ENCODE peak calls at places on chromosomes 11 and 22, in ten cellular contexts. J, Q, T, E, V, Y, C, L, H and X are unnamed samples.

GRCh38 chr22:37214431-37215025 is 2.3 kb upstream of the SSTR3 start:
- DNase-seq in Q (no peak), Y (no peak), J (no peak), V (no peak), H (no peak), E (no peak), T (no peak), C (no peak), L (no peak), X (no peak)

GRCh38 chr11:130418210-130418609 is 10.2 kb downstream of the ADAMTS8 start:
- DNase-seq in L (peak; percentile 70), J (no peak), E (no peak), C (no peak), T (no peak), Y (no peak), Q (no peak), V (no peak), H (no peak), X (no peak)

GRCh38 chr11:57744386-57744785 is 3.1 kb downstream of the SELENOH start:
- DNase-seq in V (no peak), Y (no peak), Q (no peak), H (no peak), J (no peak), L (no peak), T (no peak), E (no peak), C (no peak), X (no peak)

GRCh38 chr11:540583-541432 is 3.5 kb downstream of the LRRC56 start:
- DNase-seq in V (no peak), C (peak; percentile 7), Q (no peak), E (no peak), Y (no peak), L (no peak), J (no peak), T (no peak), H (no peak), X (no peak)

GRCh38 chr11:47186076-47186936 is at the start of gene PACSIN3:
- DNase-seq in Y (no peak), V (no peak), Q (no peak), L (peak; percentile 45), J (peak; percentile 52), T (peak; percentile 64), H (peak; percentile 73), C (peak; percentile 71), E (peak; percentile 45), X (peak; percentile 13)

GRCh38 chr11:74770456-74770855 is 21.8 kb downstream of the RNF169 start:
- DNase-seq in H (no peak), C (no peak), E (no peak), J (no peak), V (no peak), Q (no peak), Y (no peak), T (no peak), L (no peak), X (no peak)

GRCh38 chr11:114440121-114440860 is 1.0 kb downstream of the REXO2 start:
- DNase-seq in T (peak; percentile 47), V (no peak), H (peak; percentile 82), E (no peak), J (peak; percentile 3), Q (peak; percentile 10), Y (no peak), C (no peak), L (no peak), X (no peak)

GRCh38 chr11:65639623-65640482 is 2.0 kb downstream of the SIPA1 start:
- DNase-seq in E (peak; percentile 49), J (no peak), H (no peak), Q (no peak), L (peak; percentile 16), Y (no peak), C (no peak), V (no peak), T (no peak), X (no peak)

GRCh38 chr11:119340335-119341221 is at the start of gene C1QTNF5:
- DNase-seq in V (no peak), Q (peak; percentile 92), J (no peak), C (peak; percentile 88), E (no peak), T (no peak), Y (peak; percentile 90), H (no peak), L (peak; percentile 73), X (no peak)

GRCh38 chr11:9936754-9937153 is 272.9 kb downstream of the SWAP70 start:
- DNase-seq in Q (no peak), J (no peak), T (no peak), V (no peak), C (no peak), H (no peak), L (no peak), Y (no peak), E (no peak), X (no peak)

GRCh38 chr11:130719516-130719915 is 196.8 kb downstream of the SNX19 start:
- DNase-seq in V (no peak), J (peak; percentile 15), E (no peak), Q (no peak), H (no peak), Y (no peak), L (no peak), T (no peak), C (no peak), X (no peak)

GRCh38 chr22:23240639-23241389 is 60.5 kb downstream of the BCR start:
- DNase-seq in H (peak; percentile 60), V (no peak), E (no peak), Q (no peak), J (no peak), Y (no peak), L (no peak), T (peak; percentile 14), C (no peak), X (no peak)

GRCh38 chr11:2772544-2773031 is 72.8 kb upstream of the KCNQ1OT1 start:
- DNase-seq in T (peak; percentile 39), C (no peak), V (no peak), Q (no peak), J (peak; percentile 37), Y (peak; percentile 64), H (no peak), L (no peak), E (no peak), X (no peak)

GRCh38 chr22:26357281-26357680 is 71.8 kb upstream of the ASPHD2 start:
- DNase-seq in V (no peak), T (no peak), H (no peak), E (no peak), J (no peak), Y (no peak), C (no peak), L (no peak), Q (no peak), X (no peak)

GRCh38 chr11:118889796-118890195 is 6.1 kb downstream of the CXCR5 start:
- DNase-seq in C (peak; percentile 73), J (no peak), Y (peak; percentile 96), L (no peak), Q (no peak), T (no peak), E (no peak), V (no peak), H (peak; percentile 73), X (no peak)

GRCh38 chr11:72789493-72790131 is 4.2 kb downstream of the STARD10 start:
- DNase-seq in Y (no peak), C (peak; percentile 44), V (no peak), J (no peak), E (no peak), Q (no peak), T (no peak), L (no peak), H (peak; percentile 60), X (peak; percentile 75)

GRCh38 chr11:46278387-46279173 is 1.1 kb downstream of the CREB3L1 start:
- DNase-seq in Y (no peak), T (peak; percentile 71), E (peak; percentile 40), Q (no peak), J (peak; percentile 76), H (no peak), L (peak; percentile 39), V (no peak), C (peak; percentile 62), X (no peak)

GRCh38 chr22:22750335-22751042 is 106.1 kb downstream of the GGTLC2 start:
- DNase-seq in H (no peak), L (no peak), T (peak; percentile 13), Q (no peak), V (no peak), J (no peak), C (no peak), Y (no peak), E (no peak), X (no peak)

GRCh38 chr11:133928628-133929059 is 28.1 kb downstream of the IGSF9B start:
- DNase-seq in Q (no peak), J (no peak), E (no peak), Y (no peak), L (no peak), C (no peak), H (peak; percentile 96), T (peak; percentile 73), V (peak; percentile 39), X (no peak)

GRCh38 chr22:22037740-22038139 is 55.2 kb upstream of the TOP3B start:
- DNase-seq in J (no peak), H (no peak), T (peak; percentile 11), C (no peak), V (no peak), Q (no peak), E (no peak), L (no peak), Y (no peak), X (no peak)

GRCh38 chr11:115501504-115501894 is 2.7 kb downstream of the CADM1 start:
- DNase-seq in V (no peak), H (no peak), J (no peak), Y (no peak), Q (no peak), T (peak; percentile 62), E (no peak), L (no peak), C (no peak), X (no peak)